ENCODE peak calls at places on chromosomes 12 and 14, in four cellular contexts. Y is stimulated activated CD4-positive, alpha-beta T cell treated with anti-CD3 and anti-CD28 coated beads, Interleukin-2, amount 100 ng/mL, for 48 hours; F is esophagus squamous epithelium; I is RPMI7951. H is an unnamed sample.

GRCh38 chr12:80936642-80937390 is 918 bp downstream of the LIN7A start:
- DNase-seq in Y (no peak), F (no peak), I (no peak), H (no peak)

GRCh38 chr12:14443531-14443930 is 78.0 kb downstream of the ATF7IP start:
- DNase-seq in Y (no peak), F (no peak), I (no peak), H (no peak)

GRCh38 chr12:104187446-104188155 is 28.0 kb upstream of the TXNRD1 start:
- DNase-seq in Y (no peak), F (no peak), I (no peak), H (no peak)

GRCh38 chr14:69700609-69701008 is 66.3 kb upstream of the SRSF5 start:
- DNase-seq in Y (no peak), F (no peak), I (no peak), H (no peak)

GRCh38 chr14:24673059-24673458 is 39.1 kb upstream of the GZMB start:
- DNase-seq in Y (no peak), F (no peak), I (no peak), H (peak)

GRCh38 chr14:72155379-72155993 is 223.3 kb downstream of the RGS6 start:
- DNase-seq in Y (no peak), F (no peak), I (no peak), H (no peak)

GRCh38 chr14:23123419-23123818 is 4.4 kb upstream of the CEBPE start:
- DNase-seq in Y (no peak), F (no peak), I (peak), H (no peak)

GRCh38 chr12:27979145-27979544 is 6.6 kb upstream of the PTHLH start:
- DNase-seq in Y (no peak), F (no peak), I (peak), H (no peak)

GRCh38 chr14:93926209-93926872 is 803 bp upstream of the FAM181A start:
- DNase-seq in Y (no peak), F (no peak), I (no peak), H (no peak)

GRCh38 chr14:95533822-95534221 is 1.0 kb upstream of the GLRX5 start:
- DNase-seq in Y (no peak), F (no peak), I (no peak), H (no peak)

GRCh38 chr14:104389326-104390220 is 190.0 kb upstream of the C14orf180 start:
- DNase-seq in Y (no peak), F (no peak), I (no peak), H (no peak)

GRCh38 chr12:40031965-40032364 is 73.9 kb downstream of the SLC2A13 start:
- DNase-seq in Y (no peak), F (no peak), I (no peak), H (no peak)

GRCh38 chr14:30138517-30138916 is 210.9 kb upstream of the PRKD1 start:
- DNase-seq in Y (no peak), F (no peak), I (peak), H (no peak)